ENCODE peak calls at places on chromosomes 6 and 20, in ten cellular contexts. B is foreskin fibroblast, H is dorsolateral prefrontal cortex, I is brain microvascular endothelial cell, K is GM23338, L is BE2C, G is IMR-90, Y is astrocyte, J is A673, Q is adrenal gland. X is an unnamed sample.

GRCh38 chr6:150008588-150008987 is 16.7 kb downstream of the RAET1L start:
- DNase-seq in B (no peak), H (no peak), I (no peak), K (no peak), L (peak), G (no peak), Y (no peak), J (no peak), Q (peak), X (no peak)

GRCh38 chr20:49344975-49345374 is 67.1 kb upstream of the ZNFX1 start:
- DNase-seq in B (peak), H (peak), I (peak), K (no peak), L (no peak), G (peak), Y (peak), J (peak), Q (peak), X (peak)

GRCh38 chr20:57582432-57583288 is 21.8 kb downstream of the PCK1 start:
- DNase-seq in B (no peak), H (peak), I (peak), K (peak), L (peak), G (peak), Y (peak), J (peak), Q (peak), X (peak)

GRCh38 chr6:169800668-169801395 is 49.4 kb downstream of the ERMARD start:
- DNase-seq in B (peak), H (peak), I (peak), K (no peak), L (peak), G (peak), Y (peak), J (peak), Q (peak), X (peak)

GRCh38 chr6:111623046-111623718 is 17.5 kb upstream of the TRAF3IP2 start:
- DNase-seq in B (no peak), H (no peak), I (no peak), K (no peak), L (peak), G (no peak), Y (no peak), J (no peak), Q (no peak), X (no peak)

GRCh38 chr6:105596284-105596755 is 193.4 kb upstream of the PREP start:
- DNase-seq in B (peak), H (no peak), I (peak), K (no peak), L (no peak), G (peak), Y (peak), J (peak), Q (no peak), X (peak)

GRCh38 chr20:23049201-23049932 is at the start of gene THBD:
- DNase-seq in B (peak), H (no peak), I (peak), K (peak), L (no peak), G (peak), Y (peak), J (no peak), Q (peak), X (peak)

GRCh38 chr20:60695223-60695622 is 556.8 kb upstream of the CDH4 start:
- DNase-seq in B (peak), H (no peak), I (peak), K (no peak), L (no peak), G (peak), Y (peak), J (no peak), Q (peak), X (peak)

GRCh38 chr20:41342474-41343464 is 2.1 kb downstream of the LPIN3 start:
- DNase-seq in B (no peak), H (no peak), I (no peak), K (no peak), L (no peak), G (no peak), Y (no peak), J (no peak), Q (no peak), X (no peak)

GRCh38 chr6:130314271-130314670 is 51.5 kb upstream of the TMEM200A start:
- DNase-seq in B (no peak), H (no peak), I (no peak), K (no peak), L (no peak), G (no peak), Y (no peak), J (no peak), Q (no peak), X (no peak)

GRCh38 chr6:166691199-166691598 is 64.1 kb upstream of the RPS6KA2 start:
- DNase-seq in B (no peak), H (no peak), I (peak), K (no peak), L (no peak), G (peak), Y (peak), J (peak), Q (peak), X (peak)

GRCh38 chr6:147540075-147540474 is 31.6 kb downstream of the SAMD5 start:
- DNase-seq in B (no peak), H (no peak), I (no peak), K (no peak), L (no peak), G (no peak), Y (no peak), J (peak), Q (no peak), X (no peak)

GRCh38 chr20:47380481-47380880 is 24.0 kb upstream of the ZMYND8 start:
- DNase-seq in B (no peak), H (no peak), I (no peak), K (no peak), L (no peak), G (peak), Y (peak), J (no peak), Q (peak), X (peak)

GRCh38 chr20:43925786-43926185 is 11.1 kb downstream of the TOX2 start:
- DNase-seq in B (peak), H (no peak), I (no peak), K (no peak), L (no peak), G (peak), Y (peak), J (peak), Q (peak), X (peak)

GRCh38 chr6:20173833-20174796 is 38.2 kb downstream of the MBOAT1 start:
- DNase-seq in B (no peak), H (no peak), I (no peak), K (no peak), L (no peak), G (no peak), Y (no peak), J (no peak), Q (no peak), X (no peak)

GRCh38 chr6:123945386-123945785 is 141.7 kb downstream of the NKAIN2 start:
- DNase-seq in B (no peak), H (no peak), I (no peak), K (no peak), L (no peak), G (no peak), Y (no peak), J (no peak), Q (no peak), X (no peak)

GRCh38 chr20:13930246-13930645 is 60.2 kb downstream of the SEL1L2 start:
- DNase-seq in B (peak), H (no peak), I (no peak), K (no peak), L (no peak), G (no peak), Y (no peak), J (no peak), Q (no peak), X (no peak)

GRCh38 chr6:47698342-47698787 is at the start of gene ADGRF4:
- DNase-seq in B (no peak), H (no peak), I (peak), K (peak), L (no peak), G (peak), Y (peak), J (no peak), Q (peak), X (peak)

GRCh38 chr6:52546192-52546591 is 30.7 kb downstream of the TRAM2 start:
- DNase-seq in B (no peak), H (no peak), I (no peak), K (no peak), L (no peak), G (no peak), Y (no peak), J (no peak), Q (no peak), X (no peak)

GRCh38 chr20:2357114-2357513 is 23.6 kb upstream of the TGM6 start:
- DNase-seq in B (no peak), H (no peak), I (no peak), K (no peak), L (no peak), G (no peak), Y (no peak), J (no peak), Q (no peak), X (no peak)

GRCh38 chr6:50699086-50699886 is 14.0 kb upstream of the TFAP2D start:
- DNase-seq in B (no peak), H (no peak), I (no peak), K (peak), L (peak), G (no peak), Y (no peak), J (peak), Q (no peak), X (peak)

GRCh38 chr6:87731818-87732661 is 30.0 kb upstream of the AKIRIN2 start:
- DNase-seq in B (peak), H (peak), I (peak), K (peak), L (peak), G (peak), Y (peak), J (peak), Q (peak), X (peak)

GRCh38 chr6:124197148-124197547 is 393.5 kb downstream of the NKAIN2 start:
- DNase-seq in B (no peak), H (no peak), I (no peak), K (peak), L (no peak), G (no peak), Y (no peak), J (peak), Q (no peak), X (no peak)

GRCh38 chr6:127222418-127222817 is 44.2 kb upstream of the RNF146 start:
- DNase-seq in B (no peak), H (no peak), I (no peak), K (no peak), L (no peak), G (no peak), Y (no peak), J (no peak), Q (no peak), X (no peak)

GRCh38 chr6:93392797-93393196 is 26.6 kb downstream of the EPHA7 start:
- DNase-seq in B (no peak), H (no peak), I (no peak), K (no peak), L (no peak), G (no peak), Y (no peak), J (no peak), Q (no peak), X (no peak)

GRCh38 chr6:93391982-93392381 is 27.4 kb downstream of the EPHA7 start:
- DNase-seq in B (no peak), H (no peak), I (no peak), K (no peak), L (no peak), G (no peak), Y (no peak), J (peak), Q (no peak), X (peak)

GRCh38 chr6:93393554-93394074 is 25.7 kb downstream of the EPHA7 start:
- DNase-seq in B (no peak), H (no peak), I (no peak), K (no peak), L (no peak), G (no peak), Y (no peak), J (no peak), Q (no peak), X (no peak)

GRCh38 chr6:93398723-93399122 is 20.6 kb downstream of the EPHA7 start:
- DNase-seq in B (no peak), H (no peak), I (no peak), K (no peak), L (no peak), G (no peak), Y (no peak), J (no peak), Q (no peak), X (no peak)

GRCh38 chr6:93394471-93394870 is 24.9 kb downstream of the EPHA7 start:
- DNase-seq in B (no peak), H (no peak), I (no peak), K (no peak), L (no peak), G (no peak), Y (no peak), J (peak), Q (no peak), X (no peak)
- H3K4me3 ChIP-seq in B (no peak), H (no peak), I (no peak), K (no peak), L (no peak), G (no peak), Y (no peak), J (no peak), Q (no peak), X (no peak)

GRCh38 chr6:99605074-99605726 is 1.4 kb upstream of the PRDM13 start:
- DNase-seq in B (no peak), H (no peak), I (no peak), K (peak), L (no peak), G (no peak), Y (no peak), J (no peak), Q (no peak), X (no peak)
- TF ChIP-seq CTCF in B (no peak), H (no peak), I (peak), K (peak), L (peak), G (no peak), Y (no peak), J (no peak), Q (no peak), X (no peak)

DNA sequence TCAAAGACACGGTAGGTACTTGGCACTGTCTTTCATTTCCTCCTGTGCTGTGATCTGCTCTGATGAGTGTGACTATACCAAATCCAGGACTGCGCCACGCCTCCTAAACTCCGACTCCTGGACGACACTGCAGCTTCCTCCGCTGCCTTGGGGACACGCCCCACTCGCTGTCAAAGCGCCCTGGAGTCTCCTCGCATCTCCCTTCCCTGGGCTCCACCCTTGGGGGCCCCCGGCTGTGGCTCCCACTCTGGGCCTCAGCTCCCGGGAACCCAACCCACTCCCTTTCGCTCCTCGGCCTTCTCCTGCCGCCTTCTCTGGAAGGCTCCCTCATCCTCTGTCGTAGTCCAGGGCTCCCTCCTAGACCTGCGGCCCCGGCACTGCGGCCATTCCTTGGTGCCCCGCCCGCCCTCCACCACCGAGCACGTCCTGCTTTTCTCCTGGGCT is 61.2 kb downstream of the RSPH3 start:
- DNase-seq in B (no peak), H (no peak), I (peak), K (peak), L (no peak), G (no peak), Y (no peak), J (peak), Q (peak), X (peak)
- H3K4me3 ChIP-seq in B (peak), H (no peak), I (peak), K (peak), L (no peak), G (no peak), Y (peak), J (no peak), Q (no peak), X (peak)

DNA sequence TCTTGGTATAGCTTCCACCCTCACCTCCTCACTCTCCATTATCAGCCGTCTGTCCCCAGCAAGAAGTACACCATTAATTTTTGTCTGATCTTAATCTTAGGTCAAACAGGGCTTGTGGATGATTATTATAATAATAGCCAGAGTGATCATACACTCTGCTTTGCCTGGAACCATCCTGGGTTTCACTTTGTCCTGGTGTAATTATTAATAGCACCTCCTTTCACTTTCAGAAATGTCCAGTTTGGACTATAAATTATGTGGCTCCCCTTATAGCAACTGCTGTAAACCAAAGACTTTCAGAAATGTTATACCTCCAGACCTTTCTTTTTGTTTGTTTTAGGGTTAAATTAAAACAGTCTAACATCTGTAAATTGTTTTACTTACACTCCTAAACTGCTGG is 953 bp upstream of the TRIM31 start:
- DNase-seq in B (no peak), H (no peak), I (no peak), K (no peak), L (no peak), G (no peak), Y (no peak), J (no peak), Q (no peak), X (no peak)
- TF ChIP-seq CTCF in B (no peak), H (no peak), I (no peak), K (no peak), L (no peak), G (no peak), Y (no peak), J (no peak), Q (no peak), X (no peak)

DNA sequence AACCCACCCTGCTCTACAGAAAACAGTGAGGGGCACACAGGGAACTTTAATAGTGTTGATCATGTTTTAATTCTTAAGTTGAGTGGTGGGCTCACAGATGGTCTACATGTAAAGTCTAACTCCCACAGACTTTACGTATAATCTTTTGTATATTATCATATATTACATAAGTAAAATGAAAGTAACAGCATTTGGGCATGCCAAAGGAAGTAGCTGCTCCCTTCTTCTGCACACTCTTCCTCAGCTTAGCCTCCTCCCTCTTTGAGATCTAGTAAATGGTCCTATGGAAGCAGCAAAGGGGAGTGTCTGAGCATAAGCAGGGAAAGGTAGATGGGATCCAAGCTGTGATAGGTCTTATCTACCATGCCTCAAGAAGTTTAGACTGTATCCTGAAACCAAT is 11.2 kb downstream of the MED20 start:
- DNase-seq in B (no peak), H (no peak), I (no peak), K (no peak), L (no peak), G (no peak), Y (no peak), J (no peak), Q (no peak), X (no peak)
- H3K4me3 ChIP-seq in B (no peak), H (no peak), I (no peak), K (no peak), L (no peak), G (no peak), Y (no peak), J (no peak), Q (no peak), X (no peak)

DNA sequence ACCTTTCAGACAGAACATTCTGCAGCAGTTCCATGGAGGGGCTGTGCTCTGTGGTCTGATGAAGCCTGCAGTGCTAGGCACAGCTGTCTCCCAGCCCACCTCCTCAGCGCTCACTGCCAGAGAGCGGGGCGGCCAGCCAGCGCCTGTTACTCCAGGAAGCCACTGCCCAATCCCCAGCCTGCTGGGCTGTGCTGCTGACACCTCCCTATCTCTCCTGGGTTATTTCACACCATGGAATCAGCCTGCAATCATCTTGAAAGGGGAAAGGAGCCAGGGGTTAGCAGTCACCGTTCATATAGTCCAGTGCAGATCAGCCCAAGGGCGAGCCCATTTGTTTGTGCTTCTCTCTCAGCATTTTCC is 46.3 kb upstream of the NHSL1 start:
- DNase-seq in B (no peak), H (no peak), I (peak), K (peak), L (no peak), G (peak), Y (peak), J (peak), Q (peak), X (peak)
- TF ChIP-seq CTCF in B (no peak), H (no peak), I (no peak), K (no peak), L (no peak), G (no peak), Y (no peak), J (no peak), Q (no peak), X (no peak)

DNA sequence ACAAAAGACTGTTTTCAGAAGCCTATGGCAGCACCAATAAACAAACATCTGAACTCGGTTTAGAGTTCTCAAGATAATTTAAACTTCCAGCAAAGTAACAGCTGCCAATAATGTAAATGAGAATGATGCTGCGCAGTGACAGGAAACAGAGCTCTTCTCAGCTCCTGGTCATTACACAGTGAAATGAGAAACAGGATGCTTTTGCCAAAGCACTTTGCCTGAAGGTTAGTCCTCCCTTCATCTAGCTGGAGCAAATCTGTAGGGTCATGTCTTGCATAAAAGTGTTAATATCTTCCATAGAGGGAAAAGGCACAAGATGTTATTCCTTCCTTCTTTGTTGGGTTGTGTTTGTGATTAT is 102.7 kb upstream of the BEND6 start:
- DNase-seq in B (no peak), H (no peak), I (no peak), K (no peak), L (no peak), G (no peak), Y (no peak), J (no peak), Q (no peak), X (no peak)
- H3K4me3 ChIP-seq in B (peak), H (peak), I (no peak), K (peak), L (peak), G (peak), Y (peak), J (peak), Q (no peak), X (no peak)

DNA sequence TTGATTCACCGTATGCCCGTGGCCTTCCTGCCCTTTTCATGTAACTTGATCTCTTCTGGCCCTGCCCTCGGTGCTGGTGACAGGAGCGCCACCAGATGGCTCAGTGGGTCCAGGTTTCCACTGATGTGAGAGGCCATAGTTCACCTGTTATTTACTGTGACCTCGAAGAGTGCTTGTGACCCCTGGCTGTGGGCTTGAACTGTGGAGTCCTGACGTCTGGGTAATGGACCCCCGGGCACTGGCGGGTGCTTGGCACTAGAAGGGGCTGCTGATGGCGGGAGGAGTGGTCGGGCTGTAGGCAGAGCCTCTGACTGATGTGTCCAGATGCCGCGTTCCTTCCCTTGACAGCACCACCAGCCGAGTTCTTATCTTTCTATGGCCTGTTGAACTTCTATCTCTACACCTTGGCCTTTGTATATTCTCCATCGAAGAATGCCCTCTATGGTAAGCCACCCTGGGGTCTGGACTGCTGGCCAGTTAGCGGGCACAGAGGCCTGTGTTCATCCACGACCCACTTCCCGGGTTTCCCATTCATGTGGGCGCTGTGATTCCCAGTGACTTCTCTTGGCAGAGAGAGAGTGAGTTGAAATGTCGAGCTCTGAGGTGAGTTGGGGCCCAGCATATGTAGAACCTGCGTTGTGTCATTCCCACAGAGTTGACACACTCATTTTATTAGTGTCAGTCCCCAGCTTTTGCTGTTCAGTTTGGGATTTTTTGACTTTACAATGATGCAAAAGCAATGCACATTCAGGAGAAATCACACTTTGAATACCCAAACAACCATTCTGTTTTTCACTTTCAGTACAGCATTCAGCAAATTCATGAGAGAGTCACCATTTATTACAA is 14.9 kb downstream of the DYNLT1 start:
- DNase-seq in B (no peak), H (no peak), I (no peak), K (peak), L (no peak), G (no peak), Y (no peak), J (no peak), Q (peak), X (no peak)
- TF ChIP-seq CTCF in B (peak), H (no peak), I (peak), K (peak), L (peak), G (peak), Y (no peak), J (no peak), Q (no peak), X (no peak)